ENCODE peak calls at places on chromosomes 5 and 9, in nine cellular contexts. I, B, Y, Q, H, N, K, G and Z are unnamed samples.

GRCh38 chr9:19720374-19720773 is 68.5 kb downstream of the SLC24A2 start:
- DNase-seq in I (peak; percentile 6), B (no peak), Y (no peak), Q (no peak), H (no peak), N (peak; percentile 26), K (no peak), G (no peak), Z (no peak)

GRCh38 chr9:104858271-104858670 is 69.7 kb downstream of the ABCA1 start:
- DNase-seq in I (no peak), B (no peak), Y (no peak), Q (no peak), H (no peak), N (no peak), K (no peak), G (no peak), Z (no peak)

GRCh38 chr5:36443941-36444340 is 142.2 kb upstream of the RANBP3L start:
- DNase-seq in I (no peak), B (no peak), Y (no peak), Q (no peak), H (no peak), N (no peak), K (no peak), G (no peak), Z (no peak)

GRCh38 chr5:66742083-66742895 is 146.1 kb downstream of the MAST4 start:
- DNase-seq in I (peak; percentile 61), B (peak; percentile 39), Y (no peak), Q (peak; percentile 61), H (peak; percentile 17), N (peak; percentile 33), K (peak; percentile 31), G (no peak), Z (no peak)

GRCh38 chr5:54900906-54901725 is 84.3 kb downstream of the ESM1 start:
- DNase-seq in I (no peak), B (no peak), Y (peak; percentile 64), Q (peak; percentile 50), H (peak; percentile 21), N (no peak), K (peak; percentile 43), G (no peak), Z (peak; percentile 68)

GRCh38 chr5:72347801-72348305 is 27.7 kb downstream of the PTCD2 start:
- DNase-seq in I (peak; percentile 86), B (no peak), Y (no peak), Q (no peak), H (no peak), N (no peak), K (no peak), G (no peak), Z (no peak)

GRCh38 chr9:131277673-131278420 is 1.5 kb upstream of the FAM78A start:
- DNase-seq in I (peak; percentile 69), B (peak; percentile 99), Y (peak; percentile 79), Q (peak; percentile 68), H (peak; percentile 80), N (peak; percentile 43), K (peak; percentile 70), G (no peak), Z (no peak)

GRCh38 chr5:98769256-98770157 is 4.0 kb upstream of the RGMB start:
- DNase-seq in I (peak; percentile 16), B (peak; percentile 61), Y (peak; percentile 27), Q (peak; percentile 50), H (peak; percentile 49), N (no peak), K (peak; percentile 38), G (no peak), Z (no peak)

GRCh38 chr5:548256-548655 is 24.0 kb upstream of the SLC9A3 start:
- DNase-seq in I (no peak), B (no peak), Y (no peak), Q (no peak), H (peak; percentile 18), N (no peak), K (no peak), G (no peak), Z (no peak)

GRCh38 chr5:37738057-37738691 is 101.7 kb downstream of the GDNF start:
- DNase-seq in I (no peak), B (no peak), Y (peak; percentile 64), Q (no peak), H (no peak), N (peak; percentile 16), K (no peak), G (peak; percentile 62), Z (no peak)

GRCh38 chr5:57383093-57383861 is 99.3 kb downstream of the ACTBL2 start:
- DNase-seq in I (peak; percentile 85), B (peak; percentile 69), Y (no peak), Q (no peak), H (no peak), N (peak; percentile 30), K (no peak), G (no peak), Z (no peak)

GRCh38 chr5:113510836-113511451 is 2.5 kb upstream of the YTHDC2 start:
- DNase-seq in I (peak; percentile 47), B (peak; percentile 27), Y (no peak), Q (no peak), H (no peak), N (peak; percentile 50), K (no peak), G (no peak), Z (no peak)

GRCh38 chr5:181215997-181216982 is 6.8 kb upstream of the TRIM41 start:
- DNase-seq in I (peak; percentile 91), B (no peak), Y (no peak), Q (no peak), H (no peak), N (no peak), K (no peak), G (peak; percentile 9), Z (no peak)

GRCh38 chr5:181218795-181219124 is 4.3 kb upstream of the TRIM41 start:
- DNase-seq in I (no peak), B (no peak), Y (no peak), Q (no peak), H (no peak), N (no peak), K (no peak), G (no peak), Z (no peak)

GRCh38 chr5:181217111-181217804 is 5.8 kb upstream of the TRIM41 start:
- DNase-seq in I (peak; percentile 88), B (peak; percentile 63), Y (peak; percentile 31), Q (peak; percentile 70), H (peak; percentile 55), N (no peak), K (peak; percentile 41), G (peak; percentile 25), Z (no peak)

GRCh38 chr5:181219262-181220177 is 3.6 kb upstream of the TRIM41 start:
- DNase-seq in I (no peak), B (no peak), Y (no peak), Q (no peak), H (no peak), N (no peak), K (no peak), G (no peak), Z (no peak)

DNA sequence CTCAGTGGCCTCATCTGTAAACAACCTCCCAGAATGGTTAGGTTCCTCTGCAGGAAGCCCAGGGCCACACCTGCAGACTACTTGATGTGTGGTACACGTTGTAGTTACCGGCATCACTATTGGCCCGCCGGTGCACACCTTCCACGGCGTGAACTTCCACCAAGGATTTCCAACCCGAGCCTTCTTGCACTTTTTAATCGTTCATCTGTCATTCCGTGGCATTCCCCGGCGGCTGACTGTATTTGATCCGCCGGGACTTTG is 5.3 kb upstream of the TRIM41 start:
- DNase-seq in I (no peak), B (no peak), Y (no peak), Q (no peak), H (peak; percentile 51), N (no peak), K (no peak), G (no peak), Z (no peak)
- H3K27ac ChIP-seq in I (peak overlapping the region; percentile 81), B (peak overlapping the region; percentile 54), Y (peak overlapping the region; percentile 70), Q (peak overlapping the region; percentile 56), H (peak overlapping the region; percentile 81), N (peak overlapping the region; percentile 21), K (peak overlapping the region; percentile 85), G (no peak overlapping the region), Z (peak overlapping the region; percentile 73)

GRCh38 chr5:127002390-127002789 is 28.0 kb downstream of the MARCHF3 start:
- DNase-seq in I (peak; percentile 3), B (peak; percentile 21), Y (no peak), Q (no peak), H (no peak), N (peak; percentile 17), K (no peak), G (no peak), Z (no peak)
- TF ChIP-seq EP300 in I (no peak), B (no peak), Y (no peak), Q (no peak), H (no peak), N (no peak), K (no peak), G (no peak), Z (no peak)

GRCh38 chr5:126168785-126169184 is 254.4 kb upstream of the GRAMD2B start:
- DNase-seq in I (no peak), B (no peak), Y (no peak), Q (no peak), H (no peak), N (no peak), K (no peak), G (no peak), Z (no peak)

GRCh38 chr5:126171916-126172315 is 251.3 kb upstream of the GRAMD2B start:
- DNase-seq in I (no peak), B (no peak), Y (no peak), Q (no peak), H (no peak), N (no peak), K (no peak), G (no peak), Z (no peak)

GRCh38 chr5:126166368-126166767 is 256.8 kb upstream of the GRAMD2B start:
- DNase-seq in I (no peak), B (no peak), Y (no peak), Q (no peak), H (no peak), N (no peak), K (no peak), G (no peak), Z (no peak)
- TF ChIP-seq CTCF in I (no peak), B (no peak), Y (no peak), Q (no peak), H (no peak), N (no peak), K (no peak), G (no peak), Z (no peak)

GRCh38 chr5:111742166-111742565 is 14.8 kb downstream of the NREP start:
- DNase-seq in I (no peak), B (no peak), Y (no peak), Q (no peak), H (no peak), N (no peak), K (no peak), G (no peak), Z (no peak)

GRCh38 chr5:111739423-111739822 is 17.6 kb downstream of the NREP start:
- DNase-seq in I (no peak), B (no peak), Y (no peak), Q (no peak), H (no peak), N (no peak), K (no peak), G (no peak), Z (no peak)

GRCh38 chr5:111743521-111743920 is 13.5 kb downstream of the NREP start:
- DNase-seq in I (no peak), B (no peak), Y (no peak), Q (no peak), H (no peak), N (no peak), K (no peak), G (no peak), Z (no peak)

GRCh38 chr5:111742595-111742994 is 14.4 kb downstream of the NREP start:
- DNase-seq in I (no peak), B (no peak), Y (no peak), Q (peak; percentile 61), H (no peak), N (peak; percentile 96), K (no peak), G (no peak), Z (no peak)

GRCh38 chr5:111741270-111741669 is 15.7 kb downstream of the NREP start:
- DNase-seq in I (no peak), B (no peak), Y (no peak), Q (no peak), H (no peak), N (no peak), K (no peak), G (no peak), Z (no peak)
- H3K27ac ChIP-seq in I (no peak overlapping the region), B (no peak overlapping the region), Y (no peak overlapping the region), Q (no peak overlapping the region), H (peak overlapping the region; percentile 73), N (peak overlapping the region; percentile 93), K (peak overlapping the region; percentile 75), G (no peak overlapping the region), Z (peak overlapping the region; percentile 76)